ENCODE peak calls at places on chromosomes 6 and 20, in ten cellular contexts. R, V, D, K, T, U, N, L, C and X are unnamed samples.
A peak's percentile ranks its signal among the peaks of the same experiment; 100 is the strongest.

GRCh38 chr6:136990754-136991153 is 54.0 kb downstream of the IL20RA start:
- DNase-seq in V (no peak), T (no peak), R (no peak), C (no peak), N (no peak), D (no peak), L (no peak), K (no peak), U (no peak), X (no peak)

GRCh38 chr6:155014715-155015300 is 19.7 kb downstream of the TIAM2 start:
- DNase-seq in D (no peak), N (no peak), L (peak; percentile 69), T (no peak), V (no peak), R (no peak), U (peak; percentile 48), K (no peak), C (no peak), X (no peak)

GRCh38 chr20:64106981-64107735 is at the start of gene NPBWR2:
- DNase-seq in U (no peak), C (no peak), R (no peak), K (peak; percentile 53), L (no peak), V (no peak), T (no peak), D (peak; percentile 53), N (no peak), X (no peak)

GRCh38 chr6:56514395-56514794 is 128.3 kb downstream of the DST start:
- DNase-seq in L (no peak), C (peak; percentile 24), D (no peak), V (no peak), U (no peak), K (peak; percentile 83), R (no peak), T (no peak), N (no peak), X (no peak)

GRCh38 chr20:62835931-62836861 is 19.3 kb downstream of the COL9A3 start:
- DNase-seq in R (no peak), K (no peak), L (no peak), U (no peak), V (no peak), T (no peak), C (no peak), N (no peak), D (peak; percentile 48), X (no peak)

GRCh38 chr6:161406633-161407032 is 132.8 kb upstream of the AGPAT4 start:
- DNase-seq in D (no peak), L (no peak), K (no peak), U (peak; percentile 87), N (no peak), V (no peak), R (no peak), T (no peak), C (peak; percentile 81), X (no peak)

GRCh38 chr20:22584922-22585785 is 782 bp upstream of the FOXA2 start:
- DNase-seq in U (no peak), K (no peak), R (peak; percentile 57), T (peak; percentile 67), D (peak; percentile 82), N (peak; percentile 44), L (no peak), V (no peak), C (no peak), X (no peak)

GRCh38 chr6:138987299-138987642 is 782 bp downstream of the REPS1 start:
- DNase-seq in U (no peak), D (peak; percentile 72), C (no peak), N (peak; percentile 54), T (no peak), L (peak; percentile 34), V (no peak), K (peak; percentile 65), R (no peak), X (no peak)

GRCh38 chr6:52304917-52305316 is 20.4 kb upstream of the MCM3 start:
- DNase-seq in T (no peak), R (no peak), N (no peak), U (peak; percentile 29), C (peak; percentile 56), V (no peak), L (no peak), D (no peak), K (no peak), X (no peak)

GRCh38 chr6:122838060-122838780 is 49.2 kb downstream of the SMPDL3A start:
- DNase-seq in N (no peak), D (no peak), V (no peak), R (no peak), C (peak; percentile 33), U (peak; percentile 47), L (peak; percentile 17), T (no peak), K (no peak), X (no peak)

GRCh38 chr20:10972219-10972860 is 298.5 kb upstream of the JAG1 start:
- DNase-seq in L (no peak), T (no peak), R (no peak), C (no peak), N (no peak), U (no peak), D (no peak), V (no peak), K (no peak), X (no peak)

GRCh38 chr6:138311268-138311667 is 66.4 kb upstream of the SMIM28 start:
- DNase-seq in R (no peak), V (no peak), T (no peak), D (no peak), K (no peak), L (no peak), C (no peak), N (no peak), U (no peak), X (no peak)

GRCh38 chr6:108983151-108983550 is 111.5 kb downstream of the SESN1 start:
- DNase-seq in C (peak; percentile 47), D (no peak), L (no peak), K (no peak), N (no peak), R (no peak), V (no peak), T (no peak), U (peak; percentile 53), X (no peak)

GRCh38 chr20:48723308-48724264 is 104.2 kb downstream of the PREX1 start:
- DNase-seq in T (no peak), D (no peak), N (peak; percentile 28), U (no peak), C (peak; percentile 54), R (peak; percentile 83), K (peak; percentile 95), L (peak; percentile 37), V (no peak), X (peak; percentile 89)
- TF ChIP-seq CTCF in T (no peak), D (no peak), N (no peak), U (no peak), C (no peak), R (peak; percentile 27), K (peak; percentile 32), L (no peak), V (no peak), X (peak; percentile 42)

DNA sequence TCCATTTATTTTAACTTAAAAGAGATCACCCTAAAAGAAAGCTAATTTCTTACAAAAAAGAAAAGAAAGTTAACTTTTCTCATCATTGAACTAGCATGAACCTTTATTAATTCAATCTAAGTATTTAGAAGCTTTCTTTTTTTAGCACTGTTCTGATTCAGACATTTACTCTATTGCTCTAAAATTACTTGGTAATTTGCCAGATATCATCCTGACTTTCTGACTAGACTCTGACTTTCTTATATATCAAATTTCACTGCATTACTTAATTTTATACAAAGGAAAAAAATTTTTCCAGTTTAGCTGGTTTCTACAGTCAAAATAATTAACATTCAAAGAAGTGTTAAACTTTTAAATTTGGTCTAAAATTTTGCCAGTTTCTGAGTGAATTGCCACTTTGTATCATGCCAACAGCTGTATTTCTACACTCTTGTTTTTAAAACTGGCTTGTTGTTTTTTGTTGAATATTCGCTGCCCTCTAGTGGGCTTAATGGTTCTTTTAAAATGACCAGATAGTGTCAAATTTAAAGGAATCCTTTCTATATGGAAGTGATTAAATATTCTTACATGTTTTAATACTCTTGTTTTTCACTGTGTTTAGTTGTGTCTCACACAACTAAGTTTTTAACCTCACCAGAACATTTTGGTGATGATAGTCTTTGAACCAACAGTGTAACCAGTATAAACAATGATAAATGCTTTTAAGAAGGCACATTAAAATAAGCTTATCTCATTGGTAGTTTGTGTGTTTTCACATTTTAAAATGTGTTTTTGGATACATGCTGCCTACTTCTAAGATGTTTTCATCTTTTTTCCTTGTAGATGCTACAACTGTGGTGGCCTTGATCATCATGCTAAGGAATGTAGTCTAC is 102.0 kb downstream of the POPDC3 start:
- DNase-seq in R (no peak), K (no peak), D (no peak), V (no peak), T (no peak), U (peak; percentile 71), C (peak; percentile 68), L (peak; percentile 72), N (no peak), X (no peak)
- TF ChIP-seq CTCF in R (no peak), K (peak; percentile 30), D (no peak), V (no peak), T (peak; percentile 20), U (peak; percentile 50), C (peak; percentile 49), L (no peak), N (peak; percentile 37), X (peak; percentile 71)

GRCh38 chr6:31896856-31897611 is 464 bp downstream of the EHMT2 start:
- DNase-seq in V (no peak), U (no peak), D (peak; percentile 55), K (no peak), R (no peak), T (no peak), N (peak; percentile 55), L (no peak), C (no peak), X (no peak)
- TF ChIP-seq CTCF in V (no peak), U (no peak), D (no peak), K (no peak), R (no peak), T (no peak), N (no peak), L (no peak), C (no peak), X (no peak)

GRCh38 chr6:37804676-37805075 is 14.9 kb upstream of the ZFAND3 start:
- DNase-seq in D (no peak), R (no peak), T (no peak), L (no peak), U (no peak), K (no peak), V (no peak), N (no peak), C (no peak), X (no peak)

GRCh38 chr6:37809144-37809543 is 10.4 kb upstream of the ZFAND3 start:
- DNase-seq in D (no peak), L (no peak), U (peak; percentile 22), R (no peak), K (no peak), V (no peak), C (peak; percentile 71), T (no peak), N (no peak), X (no peak)

GRCh38 chr6:37806213-37806612 is 13.3 kb upstream of the ZFAND3 start:
- DNase-seq in K (no peak), C (no peak), D (no peak), V (no peak), T (no peak), L (no peak), N (no peak), U (no peak), R (no peak), X (no peak)

GRCh38 chr6:37802810-37803209 is 16.7 kb upstream of the ZFAND3 start:
- DNase-seq in N (no peak), U (no peak), D (no peak), T (no peak), C (no peak), V (no peak), L (no peak), R (no peak), K (no peak), X (no peak)

GRCh38 chr6:37807656-37808055 is 11.9 kb upstream of the ZFAND3 start:
- DNase-seq in D (no peak), U (no peak), V (no peak), T (no peak), K (no peak), N (peak; percentile 20), L (no peak), C (no peak), R (no peak), X (no peak)
- TF ChIP-seq CTCF in D (no peak), U (peak; percentile 9), V (no peak), T (no peak), K (no peak), N (no peak), L (no peak), C (no peak), R (no peak), X (no peak)